ENCODE peak calls at places on chromosomes 1 and 21, in nine cellular contexts. Z, O, Y, Q, D, H, L, U and B are unnamed samples. For H3K4me1 and H3K36me3, the result is how much of the 10 kb centered on the place peaks cover.

GRCh38 chr1:153344718-153345025 is 4.0 kb downstream of the PGLYRP4 start:
- DNase-seq in L (no peak), U (no peak), O (no peak), Q (no peak), H (no peak), Y (no peak), Z (no peak), D (no peak), B (no peak)

GRCh38 chr1:192559115-192560006 is 16.2 kb upstream of the RGS1 start:
- DNase-seq in D (no peak), Z (no peak), U (no peak), Q (no peak), H (no peak), O (no peak), Y (peak), L (peak), B (peak)

GRCh38 chr1:203325418-203326091 is 20.2 kb downstream of the BTG2 start:
- DNase-seq in H (peak), D (peak), Y (peak), U (no peak), Q (no peak), Z (peak), O (peak), L (no peak), B (no peak)

GRCh38 chr1:206583461-206584264 is 28.6 kb downstream of the EIF2D start:
- DNase-seq in H (peak), O (peak), Z (peak), D (peak), L (peak), Y (peak), U (peak), Q (peak), B (peak)

GRCh38 chr21:45999581-46000181 is 18.1 kb downstream of the COL6A1 start:
- DNase-seq in Z (peak), L (no peak), U (no peak), H (peak), Q (no peak), O (no peak), Y (peak), D (no peak), B (no peak)

GRCh38 chr1:16076871-16077250 is 3.4 kb upstream of the FAM131C start:
- DNase-seq in Q (no peak), Y (no peak), Z (no peak), L (peak), O (no peak), D (peak), U (no peak), H (no peak), B (peak)

GRCh38 chr1:196063307-196063706 is 544.9 kb downstream of the KCNT2 start:
- DNase-seq in Y (no peak), Z (no peak), U (no peak), O (no peak), Q (no peak), D (no peak), H (no peak), L (peak), B (no peak)

GRCh38 chr1:18932387-18932786 is 24.1 kb downstream of the IFFO2 start:
- DNase-seq in O (no peak), H (no peak), L (no peak), Q (no peak), U (no peak), Y (no peak), D (no peak), Z (no peak), B (no peak)

GRCh38 chr1:6625579-6626149 is 996 bp downstream of the THAP3 start:
- DNase-seq in L (peak), Q (no peak), U (no peak), Y (no peak), D (no peak), Z (peak), H (peak), O (peak), B (peak)

GRCh38 chr1:36172983-36173382 is 17.0 kb downstream of the MAP7D1 start:
- DNase-seq in Y (no peak), Z (no peak), O (no peak), L (no peak), H (no peak), D (no peak), Q (no peak), U (no peak), B (no peak)

GRCh38 chr21:46361937-46362336 is 38.0 kb downstream of the PCNT start:
- DNase-seq in Y (no peak), Q (no peak), L (no peak), O (no peak), D (no peak), H (no peak), Z (no peak), U (no peak), B (no peak)

GRCh38 chr1:223001653-223002634 is 141.1 kb downstream of the TLR5 start:
- DNase-seq in D (no peak), Z (no peak), U (no peak), Q (no peak), Y (no peak), L (peak), H (no peak), O (no peak), B (no peak)

GRCh38 chr1:54230507-54231339 is 30.8 kb downstream of the MRPL37 start:
- DNase-seq in U (no peak), Z (no peak), O (no peak), Y (no peak), D (no peak), H (no peak), L (no peak), Q (peak), B (no peak)

GRCh38 chr1:15761729-15762128 is 3.1 kb downstream of the FBLIM1 start:
- DNase-seq in O (no peak), H (no peak), D (no peak), U (no peak), Z (no peak), Y (no peak), L (no peak), Q (no peak), B (no peak)

GRCh38 chr21:45506836-45507522 is 35.3 kb downstream of the SLC19A1 start:
- DNase-seq in Q (no peak), O (no peak), L (no peak), D (peak), U (no peak), H (no peak), Y (peak), Z (peak), B (no peak)

GRCh38 chr1:7407547-7407895 is 363.6 kb upstream of the VAMP3 start:
- DNase-seq in Q (no peak), D (no peak), Y (peak), H (no peak), U (no peak), O (no peak), Z (no peak), L (no peak), B (no peak)

GRCh38 chr1:232574867-232575523 is 54.9 kb downstream of the SIPA1L2 start:
- DNase-seq in D (no peak), O (no peak), Z (no peak), U (no peak), L (peak), Q (no peak), H (no peak), Y (no peak), B (peak)

GRCh38 chr1:176225485-176225884 is 18.4 kb upstream of the COP1 start:
- DNase-seq in Q (no peak), D (no peak), U (no peak), Z (no peak), L (no peak), Y (no peak), O (no peak), H (no peak), B (no peak)

GRCh38 chr1:30758785-30759380 is 1.3 kb upstream of the LAPTM5 start:
- DNase-seq in L (peak), Z (no peak), Q (no peak), U (no peak), Y (no peak), H (peak), D (no peak), O (no peak), B (no peak)

GRCh38 chr1:233368106-233368783 is 40.7 kb downstream of the MAP3K21 start:
- DNase-seq in O (no peak), U (no peak), D (no peak), L (peak), Z (no peak), Y (no peak), H (no peak), Q (no peak), B (peak)

GRCh38 chr1:23427550-23427949 is 3.0 kb upstream of the TCEA3 start:
- DNase-seq in L (no peak), U (no peak), Y (no peak), Z (no peak), D (no peak), Q (no peak), H (no peak), O (no peak), B (no peak)

GRCh38 chr1:33623811-33624210 is 151.4 kb downstream of the ZSCAN20 start:
- DNase-seq in Z (no peak), Q (no peak), H (no peak), U (no peak), D (no peak), O (no peak), Y (no peak), L (no peak), B (no peak)

GRCh38 chr21:39164523-39164922 is 18.7 kb downstream of the PSMG1 start:
- DNase-seq in Q (no peak), H (no peak), L (no peak), D (no peak), O (no peak), Z (no peak), Y (no peak), U (no peak), B (no peak)

GRCh38 chr1:11281518-11282331 is 8.7 kb downstream of the UBIAD1 start:
- DNase-seq in O (no peak), H (no peak), Y (no peak), Q (no peak), U (no peak), Z (no peak), D (no peak), L (peak), B (peak)

GRCh38 chr1:206982216-206982615 is 12.0 kb upstream of the FCAMR start:
- DNase-seq in H (peak), Z (peak), Y (no peak), Q (peak), O (peak), U (peak), D (peak), L (peak), B (peak)

GRCh38 chr1:171929121-171929520 is 87.8 kb downstream of the DNM3 start:
- DNase-seq in D (no peak), Y (no peak), Q (no peak), O (no peak), Z (no peak), H (peak), U (no peak), L (no peak), B (no peak)

GRCh38 chr21:41762753-41763152 is 4.1 kb downstream of the RIPK4 start:
- DNase-seq in H (no peak), Y (no peak), D (no peak), U (no peak), L (no peak), O (no peak), Z (no peak), Q (no peak), B (no peak)

GRCh38 chr1:26023826-26024225 is 2.3 kb downstream of the EXTL1 start:
- DNase-seq in Y (no peak), L (no peak), U (no peak), Z (no peak), Q (no peak), O (no peak), H (no peak), D (no peak), B (peak)

GRCh38 chr1:26022994-26023393 is 1.4 kb downstream of the EXTL1 start:
- DNase-seq in D (no peak), Y (no peak), Q (no peak), O (no peak), H (no peak), L (no peak), Z (no peak), U (no peak), B (no peak)

GRCh38 chr1:26022404-26022779 is 817 bp downstream of the EXTL1 start:
- DNase-seq in Y (no peak), Q (no peak), H (no peak), Z (no peak), U (no peak), D (no peak), O (no peak), L (no peak), B (no peak)

GRCh38 chr1:26025517-26025916 is 3.9 kb downstream of the EXTL1 start:
- DNase-seq in H (peak), Q (no peak), O (no peak), Y (no peak), L (no peak), U (no peak), Z (no peak), D (no peak), B (no peak)

DNA sequence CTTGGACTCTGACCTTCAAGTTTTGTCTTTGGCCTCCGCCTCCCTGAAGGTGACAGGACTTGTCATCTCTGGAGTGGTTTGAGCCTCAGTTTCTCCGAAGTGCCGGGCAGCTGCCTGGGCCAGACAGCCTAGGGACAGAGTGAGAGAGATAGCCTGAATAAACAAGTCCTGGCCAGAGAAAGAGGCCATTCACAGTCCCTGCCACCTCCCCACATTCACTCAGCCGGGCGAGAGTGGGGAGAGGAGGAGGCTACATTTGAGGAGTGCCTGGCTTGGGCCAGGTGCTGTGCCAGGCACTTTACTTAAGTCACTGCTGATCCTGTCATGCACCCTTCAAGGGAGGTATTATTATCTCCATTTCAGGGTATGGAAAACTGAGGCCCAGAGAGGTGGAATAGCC is 3.5 kb downstream of the EXTL1 start:
- DNase-seq in Y (no peak), Q (no peak), H (no peak), U (no peak), D (no peak), O (no peak), L (no peak), Z (no peak), B (no peak)
- H3K4me1 ChIP-seq in Y (under half), Q (under half), H (under half), U (under half), D (under half), O (under half), L (under half), Z (under half), B (under half)

DNA sequence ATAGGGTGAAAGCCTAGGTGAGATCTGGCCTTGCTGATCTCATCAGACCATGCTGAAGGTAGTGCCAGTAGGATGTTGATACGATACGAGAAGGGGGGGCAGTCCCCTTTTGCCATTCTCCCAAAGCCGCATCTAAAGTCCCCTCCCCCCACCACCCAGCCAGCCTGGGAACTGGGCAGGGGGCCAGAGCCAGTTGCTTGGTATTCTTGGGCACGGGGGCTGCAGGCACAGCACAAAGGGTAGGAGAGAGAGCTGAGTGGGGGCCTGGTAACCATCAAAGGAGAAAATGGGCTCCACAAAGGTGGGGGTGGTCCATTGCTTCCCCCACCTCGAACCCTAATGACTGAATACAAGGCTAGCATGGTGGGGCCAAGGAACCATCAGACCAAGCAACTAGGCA is 5.4 kb downstream of the PEA15 start:
- DNase-seq in Z (no peak), L (no peak), O (no peak), Q (no peak), D (no peak), U (no peak), Y (no peak), H (no peak), B (no peak)
- H3K4me3 ChIP-seq in Z (no peak), L (no peak), O (no peak), Q (no peak), D (no peak), U (no peak), Y (no peak), H (no peak), B (no peak)

GRCh38 chr1:245131026-245131393 is 23.8 kb upstream of the KIF26B start:
- DNase-seq in H (peak), U (no peak), Y (peak), Z (no peak), L (no peak), Q (no peak), O (no peak), D (no peak), B (no peak)
- H3K36me3 ChIP-seq in H (under half), U (under half), Y (under half), Z (under half), L (under half), Q (under half), O (under half), D (under half), B (under half)

GRCh38 chr1:160162936-160163335 is 11.5 kb downstream of the ATP1A4 start:
- DNase-seq in L (no peak), U (no peak), D (no peak), Q (no peak), Z (no peak), Y (no peak), H (no peak), O (no peak), B (no peak)
- H3K4me1 ChIP-seq in L (under half), U (under half), D (under half), Q (under half), Z (under half), Y (under half), H (under half), O (under half), B (under half)

DNA sequence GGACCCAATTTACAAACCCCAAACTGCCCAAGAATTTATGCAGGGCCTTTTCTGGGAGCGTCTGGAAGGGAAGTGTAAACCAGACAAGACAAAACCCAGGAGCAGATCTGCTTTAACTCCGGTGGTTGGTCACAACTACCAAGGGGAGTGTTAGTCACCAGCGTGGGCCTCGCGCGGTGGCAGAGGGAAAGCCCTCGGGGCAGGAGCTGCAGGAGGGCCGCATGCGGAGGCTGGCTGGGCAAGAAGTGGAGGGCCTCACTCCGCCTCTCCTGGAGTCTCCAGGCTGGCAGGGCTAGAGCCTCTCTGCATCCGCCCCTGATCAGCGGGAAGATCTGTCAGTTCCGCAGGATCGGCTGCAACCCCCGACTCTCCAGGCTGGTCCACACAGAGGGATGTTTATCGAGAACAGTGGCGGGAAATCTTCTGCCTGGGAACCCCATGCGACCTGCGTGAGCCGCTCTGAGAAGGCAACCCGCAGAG is 2.0 kb downstream of the COL24A1 start:
- DNase-seq in D (no peak), Y (peak), O (no peak), Z (no peak), L (no peak), Q (no peak), H (no peak), U (no peak), B (peak)
- H3K4me3 ChIP-seq in D (peak), Y (no peak), O (peak), Z (no peak), L (no peak), Q (no peak), H (no peak), U (no peak), B (peak)

GRCh38 chr1:165910764-165911421 is 83.5 kb downstream of the UCK2 start:
- DNase-seq in H (no peak), L (peak), Z (peak), D (peak), U (no peak), Q (no peak), O (peak), Y (no peak), B (no peak)
- H3K36me3 ChIP-seq in H (under half), L (under half), Z (under half), D (under half), U (under half), Q (under half), O (under half), Y (under half), B (under half)

GRCh38 chr1:116287341-116288200 is 85.5 kb upstream of the ATP1A1 start:
- DNase-seq in O (no peak), Q (no peak), Z (no peak), D (no peak), Y (no peak), L (no peak), H (no peak), U (no peak), B (no peak)
- H3K4me1 ChIP-seq in O (under half), Q (under half), Z (half or more), D (under half), Y (under half), L (under half), H (under half), U (under half), B (under half)

GRCh38 chr1:50978144-50978851 is 8.3 kb downstream of the CDKN2C start:
- DNase-seq in H (peak), Z (peak), U (no peak), Y (peak), L (peak), O (peak), D (peak), Q (peak), B (peak)

GRCh38 chr1:50981741-50982140 is 11.7 kb downstream of the CDKN2C start:
- DNase-seq in Y (no peak), H (peak), L (no peak), Q (no peak), Z (no peak), O (no peak), U (no peak), D (no peak), B (no peak)

GRCh38 chr1:50978852-50979781 is 9.1 kb downstream of the CDKN2C start:
- DNase-seq in Z (peak), H (peak), U (no peak), Y (no peak), Q (peak), L (peak), D (no peak), O (no peak), B (peak)

GRCh38 chr1:50980505-50980904 is 10.5 kb downstream of the CDKN2C start:
- DNase-seq in O (no peak), Y (no peak), D (no peak), L (no peak), H (no peak), Z (no peak), U (no peak), Q (no peak), B (no peak)

GRCh38 chr1:50979964-50980363 is 9.9 kb downstream of the CDKN2C start:
- DNase-seq in L (no peak), Q (no peak), Y (no peak), Z (no peak), D (no peak), O (no peak), H (no peak), U (no peak), B (no peak)
- H3K4me3 ChIP-seq in L (no peak), Q (no peak), Y (peak), Z (no peak), D (peak), O (no peak), H (peak), U (no peak), B (peak)

DNA sequence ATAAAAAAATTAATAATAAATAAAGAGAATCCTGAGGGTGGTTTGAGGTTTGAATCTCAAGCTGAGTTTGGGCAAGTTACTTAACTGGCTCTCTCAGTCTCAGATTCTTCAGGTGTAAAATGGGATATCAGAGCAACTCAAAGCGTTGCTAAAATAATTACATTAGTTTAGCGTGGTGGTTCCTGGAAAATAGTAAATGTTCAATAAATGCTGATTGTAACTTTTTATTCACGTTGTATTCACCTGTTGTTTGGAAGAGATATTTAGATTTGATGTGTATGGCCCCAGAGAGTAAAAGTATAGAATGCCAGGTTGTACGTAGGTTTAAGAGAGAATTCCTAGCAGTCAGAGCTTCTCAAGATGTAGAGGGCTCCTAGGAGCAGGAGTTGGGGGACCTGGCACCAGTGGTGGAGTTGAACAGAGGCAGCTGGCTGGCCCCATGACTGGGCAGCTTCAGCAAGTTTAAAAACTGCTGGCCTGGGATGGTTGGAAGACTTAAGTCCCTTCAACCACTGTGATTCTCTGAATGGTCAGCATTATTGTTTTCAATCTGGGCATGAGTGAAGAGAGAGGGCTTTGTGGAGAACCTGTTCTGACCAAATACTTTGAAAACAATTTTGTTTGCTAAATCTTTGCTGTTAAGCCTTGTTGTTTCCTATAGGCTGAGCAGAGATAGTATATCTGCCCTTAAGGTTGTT is 22.4 kb downstream of the PRCC start:
- DNase-seq in Z (no peak), U (no peak), D (no peak), Q (no peak), Y (no peak), O (no peak), H (no peak), L (no peak), B (no peak)
- H3K36me3 ChIP-seq in Z (under half), U (under half), D (half or more), Q (under half), Y (half or more), O (half or more), H (half or more), L (under half), B (half or more)